ENCODE peak calls at places on chromosomes 11 and 22, in five cellular contexts. E, B, K, R and T are unnamed samples.
A peak's percentile ranks its signal among the peaks of the same experiment; 100 is the strongest.

GRCh38 chr11:75891947-75892739 is 77.1 kb downstream of the UVRAG start:
- DNase-seq in E (no peak), B (no peak), K (no peak), R (no peak), T (no peak)

GRCh38 chr11:72969894-72970335 is 155.7 kb downstream of the ATG16L2 start:
- DNase-seq in E (no peak), B (no peak), K (no peak), R (peak; percentile 70), T (no peak)

GRCh38 chr11:120225372-120225909 is 14.5 kb upstream of the POU2F3 start:
- DNase-seq in E (no peak), B (no peak), K (no peak), R (no peak), T (no peak)

GRCh38 chr11:83092488-83093384 is 21.0 kb upstream of the RAB30 start:
- DNase-seq in E (no peak), B (no peak), K (no peak), R (peak; percentile 96), T (no peak)

GRCh38 chr22:23847991-23848864 is 9.4 kb upstream of the DERL3 start:
- DNase-seq in E (no peak), B (no peak), K (no peak), R (no peak), T (no peak)

GRCh38 chr22:42079319-42080251 is at the start of gene SMDT1:
- DNase-seq in E (peak; percentile 98), B (peak; percentile 96), K (peak; percentile 98), R (peak; percentile 95), T (peak; percentile 97)

GRCh38 chr11:124791626-124792341 is 8.4 kb downstream of the MSANTD2 start:
- DNase-seq in E (no peak), B (no peak), K (no peak), R (peak; percentile 30), T (no peak)

GRCh38 chr22:20788627-20789344 is 14.9 kb downstream of the SERPIND1 start:
- DNase-seq in E (no peak), B (no peak), K (no peak), R (no peak), T (no peak)

GRCh38 chr11:416051-416756 is 1.4 kb upstream of the SIGIRR start:
- DNase-seq in E (no peak), B (no peak), K (no peak), R (no peak), T (peak; percentile 10)

GRCh38 chr11:63499874-63500273 is 6.0 kb upstream of the LGALS12 start:
- DNase-seq in E (no peak), B (no peak), K (no peak), R (no peak), T (no peak)

GRCh38 chr22:43136255-43136654 is 6.9 kb downstream of the MCAT start:
- DNase-seq in E (no peak), B (no peak), K (no peak), R (peak; percentile 14), T (peak; percentile 36)

GRCh38 chr11:77095551-77096490 is 6.8 kb upstream of the OMP start:
- DNase-seq in E (no peak), B (no peak), K (no peak), R (no peak), T (no peak)

GRCh38 chr11:30120045-30120589 is 103.3 kb upstream of the KCNA4 start:
- DNase-seq in E (no peak), B (no peak), K (no peak), R (no peak), T (no peak)

GRCh38 chr11:115202061-115202460 is 302.2 kb downstream of the CADM1 start:
- DNase-seq in E (no peak), B (no peak), K (no peak), R (no peak), T (no peak)

GRCh38 chr11:115085461-115086220 is 407.3 kb downstream of the NXPE2 start:
- DNase-seq in E (no peak), B (no peak), K (no peak), R (no peak), T (no peak)

GRCh38 chr11:72598901-72599300 is 75.3 kb downstream of the PDE2A start:
- DNase-seq in E (no peak), B (no peak), K (peak; percentile 45), R (peak; percentile 33), T (no peak)

GRCh38 chr22:38955250-38955775 is 2.1 kb upstream of the APOBEC3A start:
- DNase-seq in E (no peak), B (no peak), K (no peak), R (no peak), T (no peak)

GRCh38 chr11:117712530-117712929 is 84.5 kb downstream of the DSCAML1 start:
- DNase-seq in E (no peak), B (no peak), K (no peak), R (no peak), T (no peak)

GRCh38 chr22:31248965-31249940 is 37.2 kb downstream of the LIMK2 start:
- DNase-seq in E (no peak), B (no peak), K (no peak), R (no peak), T (no peak)

GRCh38 chr11:36233226-36233625 is 56.0 kb downstream of the COMMD9 start:
- DNase-seq in E (no peak), B (no peak), K (no peak), R (no peak), T (no peak)

GRCh38 chr22:49042066-49042465 is 785.6 kb downstream of the BRD1 start:
- DNase-seq in E (no peak), B (no peak), K (no peak), R (no peak), T (no peak)

GRCh38 chr22:49039625-49040024 is 788.0 kb downstream of the BRD1 start:
- DNase-seq in E (no peak), B (no peak), K (no peak), R (no peak), T (no peak)

GRCh38 chr22:49037701-49038245 is 789.9 kb downstream of the BRD1 start:
- DNase-seq in E (no peak), B (no peak), K (no peak), R (no peak), T (no peak)

GRCh38 chr22:49040754-49041467 is 786.8 kb downstream of the BRD1 start:
- DNase-seq in E (no peak), B (no peak), K (no peak), R (no peak), T (no peak)

DNA sequence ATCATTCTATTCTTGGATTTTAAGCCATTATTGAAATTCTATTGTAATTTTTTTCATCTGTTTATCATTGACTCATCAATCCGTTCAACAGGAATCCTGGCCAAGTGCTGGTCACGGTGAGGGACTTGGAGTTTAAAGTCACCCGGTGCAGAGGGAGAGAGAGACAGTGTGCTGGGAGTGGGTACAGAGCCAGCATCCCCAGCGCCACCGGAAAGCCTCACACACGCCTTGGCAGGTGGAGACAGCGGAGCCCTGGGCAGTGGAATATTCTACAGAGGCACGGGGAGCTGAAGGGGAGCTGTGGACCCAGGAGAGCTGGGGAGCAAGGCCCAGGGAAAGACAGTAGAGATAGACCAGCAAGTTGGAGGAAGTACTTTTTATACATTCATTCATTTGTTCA is 787.6 kb downstream of the BRD1 start:
- DNase-seq in E (no peak), B (no peak), K (no peak), R (no peak), T (no peak)
- H3K9me3 ChIP-seq in E (no peaks in the 10 kb centered on the region), B (peaks cover 87% of the 10 kb centered on the region), K (no peaks in the 10 kb centered on the region), R (no peaks in the 10 kb centered on the region), T (no peaks in the 10 kb centered on the region)

GRCh38 chr11:108206171-108206570 is 16.3 kb downstream of the NPAT start:
- DNase-seq in E (no peak), B (no peak), K (no peak), R (no peak), T (no peak)
- H3K9me3 ChIP-seq in E (peaks cover 6% of the 10 kb centered on the region), B (peaks cover 29% of the 10 kb centered on the region), K (no peaks in the 10 kb centered on the region), R (no peaks in the 10 kb centered on the region), T (peaks cover 8% of the 10 kb centered on the region)

GRCh38 chr22:44723801-44724200 is 21.8 kb downstream of the PRR5 start:
- DNase-seq in E (no peak), B (no peak), K (no peak), R (peak; percentile 39), T (no peak)
- H3K9me3 ChIP-seq in E (no peaks in the 10 kb centered on the region), B (no peaks in the 10 kb centered on the region), K (no peaks in the 10 kb centered on the region), R (no peaks in the 10 kb centered on the region), T (no peaks in the 10 kb centered on the region)

GRCh38 chr22:10780281-10780680 is 4747.7 kb upstream of the OR11H1 start:
- DNase-seq in E (no peak), B (no peak), K (no peak), R (no peak), T (no peak)
- H3K9me3 ChIP-seq in E (peaks cover 8% of the 10 kb centered on the region), B (peaks cover 65% of the 10 kb centered on the region), K (no peaks in the 10 kb centered on the region), R (peaks cover 15% of the 10 kb centered on the region), T (no peaks in the 10 kb centered on the region)

GRCh38 chr22:47304191-47304831 is 541.9 kb downstream of the TBC1D22A start:
- DNase-seq in E (no peak), B (no peak), K (no peak), R (no peak), T (no peak)
- H3K9me3 ChIP-seq in E (no peaks in the 10 kb centered on the region), B (peaks cover 2% of the 10 kb centered on the region), K (no peaks in the 10 kb centered on the region), R (no peaks in the 10 kb centered on the region), T (no peaks in the 10 kb centered on the region)